ENCODE peak calls at places on chromosome 16, in five cellular contexts. M, P, H, Y and D are unnamed samples.
A peak's percentile ranks its signal among the peaks of the same experiment; 100 is the strongest.

GRCh38 chr16:86555763-86556130 is 712 bp upstream of the MTHFSD start:
- DNase-seq in M (no peak), P (no peak), H (no peak), Y (no peak), D (no peak)

GRCh38 chr16:4257646-4258556 is 14.9 kb downstream of the TFAP4 start:
- DNase-seq in M (peak; percentile 76), P (no peak), H (no peak), Y (no peak), D (no peak)

GRCh38 chr16:56355221-56355620 is 70.1 kb downstream of the AMFR start:
- DNase-seq in M (peak; percentile 34), P (no peak), H (peak; percentile 9), Y (no peak), D (no peak)

GRCh38 chr16:22816475-22816874 is 2.5 kb downstream of the HS3ST2 start:
- DNase-seq in M (no peak), P (no peak), H (no peak), Y (no peak), D (no peak)

GRCh38 chr16:1979271-1980025 is 1.8 kb downstream of the NOXO1 start:
- DNase-seq in M (no peak), P (no peak), H (peak; percentile 74), Y (no peak), D (no peak)

GRCh38 chr16:22008215-22009142 is 568 bp downstream of the MOSMO start:
- DNase-seq in M (no peak), P (no peak), H (peak; percentile 52), Y (no peak), D (no peak)

GRCh38 chr16:1333149-1333812 is at the start of gene BAIAP3:
- DNase-seq in M (no peak), P (peak; percentile 35), H (peak; percentile 62), Y (no peak), D (no peak)

GRCh38 chr16:87978127-87978526 is 26.9 kb downstream of the BANP start:
- DNase-seq in M (no peak), P (no peak), H (no peak), Y (no peak), D (no peak)

GRCh38 chr16:82425661-82426060 is 201.1 kb upstream of the CDH13 start:
- DNase-seq in M (no peak), P (no peak), H (no peak), Y (no peak), D (no peak)

GRCh38 chr16:87273471-87274030 is 43.6 kb downstream of the C16orf95 start:
- DNase-seq in M (no peak), P (no peak), H (no peak), Y (no peak), D (no peak)

GRCh38 chr16:86430814-86431213 is 79.5 kb upstream of the FOXF1 start:
- DNase-seq in M (no peak), P (no peak), H (no peak), Y (no peak), D (no peak)